ENCODE peak calls at places on chromosomes 16 and 17, in seven cellular contexts. One of them, this sample, is unnamed.

GRCh38 chr17:60170835-60171752 is 21.3 kb downstream of the CA4 start:
- DNase-seq in astrocyte of the spinal cord: no peak
- DNase-seq in cardiac fibroblast: no peak
- DNase-seq in uterus: no peak
- DNase-seq in brain microvascular endothelial cell: no peak
- DNase-seq in fibroblast of lung: no peak
- DNase-seq in CD8-positive, alpha-beta T cell: no peak
- DNase-seq in this sample: no peak

GRCh38 chr17:1970843-1971384 is 54.2 kb downstream of the RTN4RL1 start:
- DNase-seq in astrocyte of the spinal cord: no peak
- DNase-seq in cardiac fibroblast: no peak
- DNase-seq in uterus: no peak
- DNase-seq in brain microvascular endothelial cell: no peak
- DNase-seq in fibroblast of lung: no peak
- DNase-seq in CD8-positive, alpha-beta T cell: no peak
- DNase-seq in this sample: no peak

GRCh38 chr17:70654706-70655105 is 485.4 kb downstream of the KCNJ2 start:
- DNase-seq in astrocyte of the spinal cord: no peak
- DNase-seq in cardiac fibroblast: no peak
- DNase-seq in uterus: no peak
- DNase-seq in brain microvascular endothelial cell: no peak
- DNase-seq in fibroblast of lung: no peak
- DNase-seq in CD8-positive, alpha-beta T cell: no peak
- DNase-seq in this sample: no peak

GRCh38 chr16:73068546-73069401 is 20.8 kb upstream of the ZFHX3 start:
- DNase-seq in astrocyte of the spinal cord: peak
- DNase-seq in cardiac fibroblast: peak
- DNase-seq in uterus: peak
- DNase-seq in brain microvascular endothelial cell: peak
- DNase-seq in fibroblast of lung: peak
- DNase-seq in CD8-positive, alpha-beta T cell: no peak
- DNase-seq in this sample: peak

GRCh38 chr17:80687819-80688218 is 143.2 kb downstream of the RPTOR start:
- DNase-seq in astrocyte of the spinal cord: no peak
- DNase-seq in cardiac fibroblast: no peak
- DNase-seq in uterus: no peak
- DNase-seq in brain microvascular endothelial cell: no peak
- DNase-seq in fibroblast of lung: no peak
- DNase-seq in CD8-positive, alpha-beta T cell: no peak
- DNase-seq in this sample: no peak

GRCh38 chr16:27109666-27110523 is 43.2 kb downstream of the C16orf82 start:
- DNase-seq in astrocyte of the spinal cord: peak
- DNase-seq in cardiac fibroblast: peak
- DNase-seq in uterus: peak
- DNase-seq in brain microvascular endothelial cell: peak
- DNase-seq in fibroblast of lung: peak
- DNase-seq in CD8-positive, alpha-beta T cell: peak
- DNase-seq in this sample: no peak

GRCh38 chr16:24116989-24117388 is 139.1 kb upstream of the CACNG3 start:
- DNase-seq in astrocyte of the spinal cord: no peak
- DNase-seq in cardiac fibroblast: no peak
- DNase-seq in uterus: no peak
- DNase-seq in brain microvascular endothelial cell: no peak
- DNase-seq in fibroblast of lung: no peak
- DNase-seq in CD8-positive, alpha-beta T cell: no peak
- DNase-seq in this sample: peak

GRCh38 chr16:69089091-69089912 is 16.2 kb upstream of the HAS3 start:
- DNase-seq in astrocyte of the spinal cord: no peak
- DNase-seq in cardiac fibroblast: no peak
- DNase-seq in uterus: no peak
- DNase-seq in brain microvascular endothelial cell: peak
- DNase-seq in fibroblast of lung: no peak
- DNase-seq in CD8-positive, alpha-beta T cell: peak
- DNase-seq in this sample: peak

GRCh38 chr17:34533811-34534527 is 45.4 kb upstream of the TMEM132E start:
- DNase-seq in astrocyte of the spinal cord: no peak
- DNase-seq in cardiac fibroblast: no peak
- DNase-seq in uterus: no peak
- DNase-seq in brain microvascular endothelial cell: no peak
- DNase-seq in fibroblast of lung: peak
- DNase-seq in CD8-positive, alpha-beta T cell: no peak
- DNase-seq in this sample: no peak

GRCh38 chr17:16456770-16457316 is 35.1 kb downstream of the LRRC75A start:
- DNase-seq in astrocyte of the spinal cord: no peak
- DNase-seq in cardiac fibroblast: no peak
- DNase-seq in uterus: no peak
- DNase-seq in brain microvascular endothelial cell: no peak
- DNase-seq in fibroblast of lung: no peak
- DNase-seq in CD8-positive, alpha-beta T cell: no peak
- DNase-seq in this sample: no peak

GRCh38 chr17:13646411-13646810 is 44.7 kb upstream of the HS3ST3A1 start:
- DNase-seq in astrocyte of the spinal cord: peak
- DNase-seq in cardiac fibroblast: no peak
- DNase-seq in uterus: no peak
- DNase-seq in brain microvascular endothelial cell: no peak
- DNase-seq in fibroblast of lung: no peak
- DNase-seq in CD8-positive, alpha-beta T cell: no peak
- DNase-seq in this sample: no peak

GRCh38 chr16:56862776-56863175 is 2.2 kb upstream of the SLC12A3 start:
- DNase-seq in astrocyte of the spinal cord: no peak
- DNase-seq in cardiac fibroblast: no peak
- DNase-seq in uterus: no peak
- DNase-seq in brain microvascular endothelial cell: no peak
- DNase-seq in fibroblast of lung: no peak
- DNase-seq in CD8-positive, alpha-beta T cell: no peak
- DNase-seq in this sample: no peak

GRCh38 chr17:10265100-10265810 is 66.8 kb upstream of the GAS7 start:
- DNase-seq in astrocyte of the spinal cord: peak
- DNase-seq in cardiac fibroblast: peak
- DNase-seq in uterus: no peak
- DNase-seq in brain microvascular endothelial cell: no peak
- DNase-seq in fibroblast of lung: peak
- DNase-seq in CD8-positive, alpha-beta T cell: no peak
- DNase-seq in this sample: no peak

GRCh38 chr16:5350118-5350517 is 252.5 kb upstream of the EEF2KMT start:
- DNase-seq in astrocyte of the spinal cord: no peak
- DNase-seq in cardiac fibroblast: no peak
- DNase-seq in uterus: no peak
- DNase-seq in brain microvascular endothelial cell: no peak
- DNase-seq in fibroblast of lung: no peak
- DNase-seq in CD8-positive, alpha-beta T cell: no peak
- DNase-seq in this sample: no peak
- TF ChIP-seq CTCF in astrocyte of the spinal cord: no peak
- TF ChIP-seq CTCF in cardiac fibroblast: no peak
- TF ChIP-seq CTCF in uterus: no peak
- TF ChIP-seq CTCF in brain microvascular endothelial cell: no peak
- TF ChIP-seq CTCF in fibroblast of lung: no peak
- TF ChIP-seq CTCF in CD8-positive, alpha-beta T cell: no peak
- TF ChIP-seq CTCF in this sample: no peak

GRCh38 chr17:41768682-41769288 is 17.7 kb downstream of the JUP start:
- DNase-seq in astrocyte of the spinal cord: no peak
- DNase-seq in cardiac fibroblast: no peak
- DNase-seq in uterus: no peak
- DNase-seq in brain microvascular endothelial cell: no peak
- DNase-seq in fibroblast of lung: no peak
- DNase-seq in CD8-positive, alpha-beta T cell: no peak
- DNase-seq in this sample: no peak
- H3K4me3 ChIP-seq in astrocyte of the spinal cord: no peak
- H3K4me3 ChIP-seq in cardiac fibroblast: no peak
- H3K4me3 ChIP-seq in uterus: no peak
- H3K4me3 ChIP-seq in brain microvascular endothelial cell: no peak
- H3K4me3 ChIP-seq in fibroblast of lung: no peak
- H3K4me3 ChIP-seq in CD8-positive, alpha-beta T cell: no peak
- H3K4me3 ChIP-seq in this sample: no peak

GRCh38 chr17:48868916-48869500 is 23.6 kb upstream of the ATP5MC1 start:
- DNase-seq in astrocyte of the spinal cord: no peak
- DNase-seq in cardiac fibroblast: no peak
- DNase-seq in uterus: no peak
- DNase-seq in brain microvascular endothelial cell: no peak
- DNase-seq in fibroblast of lung: no peak
- DNase-seq in CD8-positive, alpha-beta T cell: no peak
- DNase-seq in this sample: no peak

GRCh38 chr17:48873212-48873611 is 19.4 kb upstream of the ATP5MC1 start:
- DNase-seq in astrocyte of the spinal cord: no peak
- DNase-seq in cardiac fibroblast: no peak
- DNase-seq in uterus: peak
- DNase-seq in brain microvascular endothelial cell: no peak
- DNase-seq in fibroblast of lung: peak
- DNase-seq in CD8-positive, alpha-beta T cell: no peak
- DNase-seq in this sample: no peak

GRCh38 chr17:48871551-48872351 is 20.8 kb upstream of the ATP5MC1 start:
- DNase-seq in astrocyte of the spinal cord: no peak
- DNase-seq in cardiac fibroblast: peak
- DNase-seq in uterus: peak
- DNase-seq in brain microvascular endothelial cell: no peak
- DNase-seq in fibroblast of lung: no peak
- DNase-seq in CD8-positive, alpha-beta T cell: no peak
- DNase-seq in this sample: no peak

GRCh38 chr17:48871035-48871550 is 21.5 kb upstream of the ATP5MC1 start:
- DNase-seq in astrocyte of the spinal cord: no peak
- DNase-seq in cardiac fibroblast: no peak
- DNase-seq in uterus: no peak
- DNase-seq in brain microvascular endothelial cell: no peak
- DNase-seq in fibroblast of lung: no peak
- DNase-seq in CD8-positive, alpha-beta T cell: no peak
- DNase-seq in this sample: no peak

GRCh38 chr17:48869821-48870318 is 22.7 kb upstream of the ATP5MC1 start:
- DNase-seq in astrocyte of the spinal cord: no peak
- DNase-seq in cardiac fibroblast: no peak
- DNase-seq in uterus: no peak
- DNase-seq in brain microvascular endothelial cell: no peak
- DNase-seq in fibroblast of lung: no peak
- DNase-seq in CD8-positive, alpha-beta T cell: no peak
- DNase-seq in this sample: no peak
- TF ChIP-seq CTCF in astrocyte of the spinal cord: no peak
- TF ChIP-seq CTCF in cardiac fibroblast: no peak
- TF ChIP-seq CTCF in uterus: no peak
- TF ChIP-seq CTCF in brain microvascular endothelial cell: no peak
- TF ChIP-seq CTCF in fibroblast of lung: no peak
- TF ChIP-seq CTCF in CD8-positive, alpha-beta T cell: no peak
- TF ChIP-seq CTCF in this sample: no peak

GRCh38 chr17:48994548-48995331 is 2.4 kb upstream of the IGF2BP1 start:
- DNase-seq in astrocyte of the spinal cord: no peak
- DNase-seq in cardiac fibroblast: no peak
- DNase-seq in uterus: no peak
- DNase-seq in brain microvascular endothelial cell: no peak
- DNase-seq in fibroblast of lung: no peak
- DNase-seq in CD8-positive, alpha-beta T cell: no peak
- DNase-seq in this sample: no peak
- H3K4me3 ChIP-seq in astrocyte of the spinal cord: no peak
- H3K4me3 ChIP-seq in cardiac fibroblast: no peak
- H3K4me3 ChIP-seq in uterus: no peak
- H3K4me3 ChIP-seq in brain microvascular endothelial cell: no peak
- H3K4me3 ChIP-seq in fibroblast of lung: no peak
- H3K4me3 ChIP-seq in CD8-positive, alpha-beta T cell: no peak
- H3K4me3 ChIP-seq in this sample: peak

GRCh38 chr16:84840687-84841627 is 21.2 kb downstream of the CRISPLD2 start:
- DNase-seq in astrocyte of the spinal cord: no peak
- DNase-seq in cardiac fibroblast: no peak
- DNase-seq in uterus: no peak
- DNase-seq in brain microvascular endothelial cell: no peak
- DNase-seq in fibroblast of lung: no peak
- DNase-seq in CD8-positive, alpha-beta T cell: no peak
- DNase-seq in this sample: no peak
- TF ChIP-seq CTCF in astrocyte of the spinal cord: no peak
- TF ChIP-seq CTCF in cardiac fibroblast: no peak
- TF ChIP-seq CTCF in uterus: no peak
- TF ChIP-seq CTCF in brain microvascular endothelial cell: no peak
- TF ChIP-seq CTCF in fibroblast of lung: no peak
- TF ChIP-seq CTCF in CD8-positive, alpha-beta T cell: no peak
- TF ChIP-seq CTCF in this sample: no peak

GRCh38 chr17:76709077-76709950 is 1.5 kb downstream of the MXRA7 start:
- DNase-seq in astrocyte of the spinal cord: peak
- DNase-seq in cardiac fibroblast: peak
- DNase-seq in uterus: peak
- DNase-seq in brain microvascular endothelial cell: peak
- DNase-seq in fibroblast of lung: peak
- DNase-seq in CD8-positive, alpha-beta T cell: no peak
- DNase-seq in this sample: no peak
- H3K4me3 ChIP-seq in astrocyte of the spinal cord: peak
- H3K4me3 ChIP-seq in cardiac fibroblast: peak
- H3K4me3 ChIP-seq in uterus: peak
- H3K4me3 ChIP-seq in brain microvascular endothelial cell: peak
- H3K4me3 ChIP-seq in fibroblast of lung: peak
- H3K4me3 ChIP-seq in CD8-positive, alpha-beta T cell: no peak
- H3K4me3 ChIP-seq in this sample: peak